ENCODE peak calls at places on chromosomes 11 and 22, in six cellular contexts. C, D, X, O, U and Z are unnamed samples.
A peak's percentile ranks its signal among the peaks of the same experiment; 100 is the strongest.

GRCh38 chr22:19998991-19999820 is 17.4 kb downstream of the ARVCF start:
- DNase-seq in C (no peak), D (no peak), X (no peak), O (no peak), U (no peak), Z (no peak)

GRCh38 chr11:97703815-97704214 is 1314.0 kb downstream of the JRKL start:
- DNase-seq in C (no peak), D (no peak), X (no peak), O (no peak), U (no peak), Z (no peak)

GRCh38 chr11:12540913-12541587 is 133.2 kb upstream of the TEAD1 start:
- DNase-seq in C (no peak), D (no peak), X (peak; percentile 87), O (peak; percentile 87), U (peak; percentile 75), Z (peak; percentile 83)

GRCh38 chr11:1006762-1007161 is 29.8 kb downstream of the MUC6 start:
- DNase-seq in C (no peak), D (no peak), X (no peak), O (no peak), U (no peak), Z (no peak)

GRCh38 chr11:111978028-111978771 is 41.1 kb downstream of the DIXDC1 start:
- DNase-seq in C (peak; percentile 27), D (peak; percentile 37), X (peak; percentile 15), O (peak; percentile 73), U (peak; percentile 75), Z (no peak)

GRCh38 chr22:41695211-41695610 is 4.1 kb upstream of the MEI1 start:
- DNase-seq in C (no peak), D (no peak), X (no peak), O (peak; percentile 19), U (no peak), Z (no peak)

GRCh38 chr11:103803062-103803461 is 233.4 kb upstream of the DDI1 start:
- DNase-seq in C (no peak), D (no peak), X (no peak), O (no peak), U (no peak), Z (no peak)

GRCh38 chr11:47189100-47189834 is 3.0 kb upstream of the PACSIN3 start:
- DNase-seq in C (no peak), D (no peak), X (peak; percentile 55), O (peak; percentile 82), U (peak; percentile 54), Z (peak; percentile 72)

GRCh38 chr11:66443602-66444001 is 5.0 kb upstream of the MRPL11 start:
- DNase-seq in C (no peak), D (no peak), X (peak; percentile 58), O (peak; percentile 84), U (peak; percentile 79), Z (peak; percentile 90)

GRCh38 chr22:45422237-45422983 is 8.9 kb downstream of the RIBC2 start:
- DNase-seq in C (no peak), D (no peak), X (no peak), O (no peak), U (no peak), Z (no peak)

GRCh38 chr22:36417281-36417686 is 29.5 kb upstream of the MYH9 start:
- DNase-seq in C (no peak), D (no peak), X (no peak), O (peak; percentile 74), U (peak; percentile 38), Z (no peak)

GRCh38 chr11:128593281-128593680 is 5.9 kb upstream of the ETS1 start:
- DNase-seq in C (no peak), D (no peak), X (no peak), O (no peak), U (no peak), Z (peak; percentile 40)

GRCh38 chr11:130940706-130941105 is 24.4 kb upstream of the SNX19 start:
- DNase-seq in C (no peak), D (no peak), X (no peak), O (peak; percentile 53), U (peak; percentile 65), Z (peak; percentile 2)

DNA sequence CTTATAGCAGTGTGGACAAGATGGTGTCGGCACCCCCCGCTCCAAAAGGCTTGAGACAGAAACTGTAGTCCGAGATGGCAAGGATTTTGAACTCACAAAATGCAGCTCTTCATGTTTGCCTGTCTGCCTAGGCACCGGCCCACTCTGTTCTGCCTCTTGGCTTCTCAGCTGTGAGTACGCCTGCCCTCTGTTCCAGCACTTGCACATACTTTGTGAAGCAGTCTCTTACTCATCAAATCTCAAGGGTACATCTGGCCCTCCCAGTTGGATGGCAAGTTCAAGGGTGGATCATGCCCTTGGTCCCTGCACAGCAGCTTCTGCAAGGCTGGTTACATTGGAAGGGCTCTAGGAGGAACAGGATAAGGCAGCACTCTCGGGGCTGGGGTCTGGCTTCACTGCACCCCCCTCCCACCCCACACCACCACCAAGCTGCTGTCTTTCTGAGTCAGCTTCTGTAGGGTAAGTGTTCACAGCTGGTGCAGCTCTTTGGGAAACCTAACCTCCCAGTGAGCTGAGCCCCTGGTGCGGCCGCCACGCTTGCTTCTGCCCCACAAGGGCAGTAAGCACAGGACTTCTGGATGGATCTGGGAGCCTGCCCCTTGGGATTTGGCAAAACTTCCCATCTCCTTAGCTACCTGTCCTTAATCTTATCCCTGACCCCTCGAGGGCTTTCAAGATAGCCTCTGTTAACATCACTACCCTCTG is 37.2 kb downstream of the FAM83F start:
- DNase-seq in C (no peak), D (no peak), X (no peak), O (no peak), U (no peak), Z (no peak)
- H3K4me3 ChIP-seq in C (no peak overlapping the region), D (no peak overlapping the region), X (no peak overlapping the region), O (no peak overlapping the region), U (no peak overlapping the region), Z (no peak overlapping the region)

DNA sequence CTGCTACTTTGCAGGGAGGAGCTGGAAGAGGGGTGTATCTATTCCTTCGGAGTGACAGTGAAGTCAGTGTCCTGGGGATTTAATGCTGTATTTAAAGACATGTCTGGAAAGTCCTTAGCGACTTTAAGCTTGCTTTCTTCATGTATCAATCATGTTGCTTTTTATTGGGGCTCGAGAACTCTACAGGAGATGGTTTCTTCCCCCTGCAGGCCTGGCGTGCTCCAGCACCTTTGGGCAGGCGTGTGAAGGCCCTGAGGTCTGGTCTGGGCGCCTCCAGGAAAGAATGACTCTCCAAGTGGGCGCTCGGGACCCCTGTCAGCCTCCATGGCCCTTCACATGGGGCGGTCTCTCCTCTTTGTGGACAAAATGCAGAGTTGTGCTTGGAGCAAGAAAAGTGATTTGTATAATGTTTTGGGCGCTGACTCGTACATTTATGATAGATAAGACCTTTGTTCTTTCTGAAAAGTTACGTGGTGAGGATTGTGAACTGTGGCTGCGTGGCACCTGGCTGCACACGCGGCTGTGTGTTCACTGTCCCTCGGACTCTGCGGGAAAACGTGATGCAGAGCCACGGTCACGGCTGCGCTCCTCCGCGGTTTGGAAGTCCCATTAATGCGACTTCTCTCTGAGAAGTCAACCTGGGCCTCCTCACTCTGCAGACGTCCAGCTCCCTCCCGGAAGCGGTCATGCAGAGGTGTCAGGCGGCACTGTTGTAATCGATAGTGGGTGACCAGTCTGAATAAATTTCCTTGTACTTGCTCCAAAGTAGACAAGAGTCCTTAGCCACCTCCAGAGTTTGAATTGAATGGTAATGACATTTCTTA is 282.5 kb downstream of the TBC1D22A start:
- DNase-seq in C (no peak), D (no peak), X (no peak), O (no peak), U (no peak), Z (no peak)
- TF ChIP-seq CTCF in C (no peak), D (no peak), X (no peak), O (no peak), U (no peak), Z (no peak)

GRCh38 chr22:17998913-17999312 is 25.4 kb downstream of the MICAL3 start:
- DNase-seq in C (no peak), D (no peak), X (no peak), O (no peak), U (no peak), Z (no peak)
- H3K4me3 ChIP-seq in C (no peak overlapping the region), D (no peak overlapping the region), X (no peak overlapping the region), O (no peak overlapping the region), U (no peak overlapping the region), Z (no peak overlapping the region)

DNA sequence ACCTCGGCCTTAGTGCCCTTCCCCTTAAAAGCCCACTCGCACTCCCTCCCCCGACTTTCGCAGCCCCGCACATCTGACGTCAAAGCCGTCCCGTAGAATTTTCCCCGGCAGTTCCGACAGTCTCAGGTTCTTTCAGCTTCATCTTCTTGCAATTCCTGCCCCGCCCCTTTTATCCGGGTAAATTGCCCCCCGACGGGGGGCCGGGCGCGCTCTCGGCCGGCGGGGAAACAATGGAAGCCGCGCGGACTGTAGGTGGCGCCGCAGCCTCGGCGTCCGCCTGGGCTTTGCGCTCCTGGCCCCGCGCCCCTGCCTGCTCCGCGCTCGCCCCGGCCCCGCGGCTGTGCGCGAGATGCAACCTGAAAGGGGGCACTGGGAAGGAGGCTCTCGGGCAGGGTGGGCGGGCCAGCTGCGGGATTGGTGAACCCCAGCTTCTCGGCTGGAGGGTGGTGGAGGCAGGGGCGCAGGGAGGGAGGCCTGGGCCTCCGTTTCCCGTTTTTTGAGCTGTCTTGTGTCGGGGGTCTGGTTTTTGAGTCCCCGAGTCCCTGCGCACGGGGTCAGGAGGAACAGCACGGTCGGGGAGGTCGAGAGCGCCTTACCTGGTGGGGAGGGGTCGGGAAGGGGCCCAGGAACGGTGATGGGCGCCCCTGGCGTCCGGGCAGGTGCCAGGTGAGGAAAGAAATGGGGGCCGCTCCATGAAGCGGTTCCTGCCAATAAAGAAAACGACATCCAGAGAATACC is 855 bp upstream of the FGF19 start:
- DNase-seq in C (no peak), D (no peak), X (no peak), O (no peak), U (no peak), Z (no peak)
- TF ChIP-seq CTCF in C (no peak), D (peak; percentile 56), X (peak; percentile 55), O (peak; percentile 31), U (peak; percentile 38), Z (peak; percentile 49)

GRCh38 chr11:65132238-65132987 is 1.9 kb downstream of the SYVN1 start:
- DNase-seq in C (no peak), D (no peak), X (no peak), O (no peak), U (no peak), Z (no peak)
- H3K4me3 ChIP-seq in C (no peak overlapping the region), D (peak overlapping the region; percentile 99), X (peak overlapping the region; percentile 95), O (peak overlapping the region; percentile 98), U (no peak overlapping the region), Z (no peak overlapping the region)

GRCh38 chr11:119155733-119156492 is 7.1 kb downstream of the ABCG4 start:
- DNase-seq in C (no peak), D (no peak), X (no peak), O (no peak), U (no peak), Z (no peak)
- TF ChIP-seq CTCF in C (no peak), D (no peak), X (peak; percentile 8), O (peak; percentile 11), U (no peak), Z (peak; percentile 32)

GRCh38 chr11:107271425-107271824 is 186.2 kb downstream of the CWF19L2 start:
- DNase-seq in C (no peak), D (no peak), X (no peak), O (no peak), U (no peak), Z (no peak)
- H3K4me3 ChIP-seq in C (no peak overlapping the region), D (no peak overlapping the region), X (no peak overlapping the region), O (no peak overlapping the region), U (no peak overlapping the region), Z (no peak overlapping the region)

GRCh38 chr11:32434387-32435151 is 770 bp downstream of the WT1 start:
- DNase-seq in C (no peak), D (no peak), X (no peak), O (no peak), U (no peak), Z (no peak)
- TF ChIP-seq CTCF in C (no peak), D (peak; percentile 33), X (no peak), O (no peak), U (no peak), Z (no peak)